ENCODE peak calls at places on chromosomes 12 and 14, in six cellular contexts. P is tibial artery, C is WTC11, J is activated B cell treated with CpG ODN at 0.5 μM for 24 hours, X is GM13977, Q is GM06990. Z is an unnamed sample.

GRCh38 chr12:121915841-121916321 is 2.5 kb upstream of the CFAP251 start:
- DNase-seq in P (no peak), C (no peak), Q (no peak), J (no peak), X (no peak), Z (no peak)

GRCh38 chr14:60753264-60754126 is 18.9 kb downstream of the MNAT1 start:
- DNase-seq in P (no peak), Q (peak; percentile 68), J (no peak), C (no peak), X (peak; percentile 81), Z (no peak)

GRCh38 chr12:81086342-81086741 is 8.5 kb downstream of the ACSS3 start:
- DNase-seq in P (no peak), C (no peak), J (no peak), X (no peak), Q (no peak), Z (no peak)

GRCh38 chr14:99521176-99522024 is 40.2 kb downstream of the CCNK start:
- DNase-seq in P (no peak), J (no peak), C (no peak), X (no peak), Q (no peak), Z (no peak)

GRCh38 chr14:54549862-54550261 is 17.1 kb upstream of the SAMD4A start:
- DNase-seq in P (no peak), C (no peak), Q (no peak), J (no peak), X (no peak), Z (no peak)

GRCh38 chr12:87960557-87960956 is 68.6 kb downstream of the C12orf50 start:
- DNase-seq in Q (no peak), J (no peak), P (no peak), X (no peak), C (no peak), Z (no peak)

GRCh38 chr12:93894391-93895095 is 217.4 kb downstream of the CRADD start:
- DNase-seq in P (peak; percentile 82), J (no peak), X (no peak), Q (no peak), C (no peak), Z (no peak)

GRCh38 chr12:121531356-121531750 is 49.5 kb downstream of the KDM2B start:
- DNase-seq in J (no peak), X (no peak), Q (no peak), C (no peak), P (no peak), Z (no peak)

GRCh38 chr12:19191563-19191962 is 62.0 kb downstream of the PLEKHA5 start:
- DNase-seq in Q (no peak), X (no peak), P (no peak), J (no peak), C (no peak), Z (no peak)

GRCh38 chr12:116639765-116640164 is 80.6 kb downstream of the MAP1LC3B2 start:
- DNase-seq in X (no peak), C (no peak), J (no peak), Q (no peak), P (no peak), Z (no peak)

GRCh38 chr12:116636636-116637519 is 77.7 kb downstream of the MAP1LC3B2 start:
- DNase-seq in X (no peak), J (no peak), Q (no peak), C (no peak), P (no peak), Z (no peak)

GRCh38 chr12:116638376-116638775 is 79.2 kb downstream of the MAP1LC3B2 start:
- DNase-seq in C (no peak), X (no peak), J (no peak), Q (no peak), P (no peak), Z (no peak)

GRCh38 chr12:116635487-116635886 is 76.3 kb downstream of the MAP1LC3B2 start:
- DNase-seq in P (no peak), X (peak; percentile 34), C (no peak), J (no peak), Q (peak; percentile 32), Z (no peak)

DNA sequence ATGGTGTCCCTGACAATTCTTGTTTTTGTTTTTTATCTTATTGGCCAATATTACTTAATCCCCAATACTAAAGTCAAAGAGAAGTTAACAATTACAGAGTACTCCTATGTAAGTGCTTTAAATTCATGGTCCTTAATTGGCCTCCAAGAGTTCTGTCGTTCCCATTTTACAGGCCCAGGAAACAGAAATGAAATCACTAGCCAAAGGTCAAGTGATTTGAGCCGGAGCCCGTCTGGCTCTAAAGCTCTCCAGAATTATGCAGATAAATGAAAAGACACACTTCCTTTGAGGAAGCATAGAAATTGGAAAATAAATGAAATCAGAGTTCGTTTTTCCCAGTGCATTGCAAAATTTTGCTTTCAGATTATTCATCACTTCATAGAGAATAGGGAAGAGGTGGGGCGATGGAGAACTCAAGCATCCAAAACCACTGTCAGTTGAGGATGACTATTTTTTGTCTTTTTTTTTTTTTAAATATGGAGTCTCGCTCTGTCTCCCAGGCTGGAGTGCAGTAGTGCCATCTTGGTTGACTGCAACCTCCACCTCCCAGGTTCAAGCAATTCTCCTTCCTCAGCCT is 78.5 kb downstream of the MAP1LC3B2 start:
- DNase-seq in Q (no peak), J (no peak), C (no peak), X (no peak), P (no peak), Z (no peak)
- TF ChIP-seq CTCF in Q (no peak), J (no peak), C (no peak), X (no peak), P (no peak), Z (no peak)

DNA sequence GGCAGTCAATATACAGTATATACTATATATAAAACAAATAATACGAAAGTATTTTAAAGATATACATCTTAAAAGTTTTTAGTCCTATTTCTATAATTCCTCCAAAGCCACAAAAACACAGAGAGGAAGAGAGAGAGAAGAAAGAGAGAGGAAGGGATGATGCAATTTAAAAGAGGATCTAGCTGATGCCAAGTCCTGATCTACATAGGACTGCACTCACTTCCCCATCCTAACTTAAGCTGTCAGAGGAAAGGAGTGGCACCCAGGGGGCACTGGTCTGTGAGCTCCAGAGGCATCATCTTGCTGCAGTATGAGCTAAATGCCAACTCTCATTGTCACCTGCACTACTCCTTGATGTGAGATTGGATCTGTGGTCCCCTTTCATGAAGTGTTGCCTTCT is 95.8 kb downstream of the C12orf42 start:
- DNase-seq in J (no peak), X (no peak), Q (no peak), C (no peak), P (no peak), Z (no peak)
- TF ChIP-seq CTCF in J (no peak), X (no peak), Q (no peak), C (no peak), P (no peak), Z (no peak)

DNA sequence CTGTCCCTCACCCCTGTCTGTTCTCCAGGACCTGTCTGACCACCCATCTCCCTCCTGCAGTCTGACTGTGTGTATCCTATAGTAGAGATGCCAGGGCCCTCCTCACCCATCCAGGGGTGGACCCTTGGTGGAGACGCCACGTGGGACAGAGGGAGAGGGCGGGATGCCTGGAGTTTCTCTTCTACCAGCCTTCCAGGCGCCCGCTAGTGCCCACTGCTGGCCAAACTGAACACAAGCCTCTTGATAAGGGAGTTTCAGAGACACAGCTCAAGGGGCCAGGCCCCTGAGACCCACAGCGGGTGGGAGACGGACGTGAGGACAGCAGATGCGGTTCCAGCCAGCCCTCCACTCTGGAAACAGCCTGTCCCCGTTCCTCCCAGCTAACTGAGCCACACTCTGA is 147.3 kb downstream of the RBM19 start:
- DNase-seq in J (no peak), Q (no peak), P (no peak), C (peak; percentile 82), X (no peak), Z (peak; percentile 16)
- TF ChIP-seq CTCF in J (no peak), Q (peak; percentile 26), P (no peak), C (peak; percentile 60), X (peak; percentile 21), Z (peak; percentile 66)

GRCh38 chr12:50313256-50313931 is 30.1 kb upstream of the LIMA1 start:
- DNase-seq in J (no peak), Q (no peak), P (no peak), C (no peak), X (no peak), Z (no peak)

GRCh38 chr12:50317198-50317597 is 33.9 kb upstream of the LIMA1 start:
- DNase-seq in X (no peak), P (no peak), C (no peak), J (no peak), Q (no peak), Z (no peak)

GRCh38 chr12:50309950-50310349 is 26.6 kb upstream of the LIMA1 start:
- DNase-seq in P (no peak), C (no peak), J (no peak), Q (no peak), X (no peak), Z (no peak)

GRCh38 chr12:50315803-50316202 is 32.5 kb upstream of the LIMA1 start:
- DNase-seq in P (no peak), C (no peak), Q (no peak), X (no peak), J (no peak), Z (no peak)

GRCh38 chr12:50314629-50315312 is 31.5 kb upstream of the LIMA1 start:
- DNase-seq in Q (peak; percentile 7), X (peak; percentile 62), J (no peak), P (no peak), C (peak; percentile 16), Z (no peak)
- TF ChIP-seq CTCF in Q (peak; percentile 58), X (peak; percentile 59), J (no peak), P (peak; percentile 50), C (peak; percentile 44), Z (peak; percentile 72)

GRCh38 chr12:53660064-53660463 is 15.8 kb downstream of the ATP5MC2 start:
- DNase-seq in P (peak; percentile 30), Q (no peak), J (no peak), C (no peak), X (no peak), Z (no peak)

GRCh38 chr12:53653595-53653994 is 22.3 kb downstream of the ATP5MC2 start:
- DNase-seq in P (no peak), C (no peak), X (no peak), Q (no peak), J (no peak), Z (no peak)

GRCh38 chr12:53659011-53659551 is 16.8 kb downstream of the ATP5MC2 start:
- DNase-seq in J (no peak), X (no peak), Q (no peak), P (peak; percentile 69), C (no peak), Z (peak; percentile 19)

GRCh38 chr12:53659609-53660008 is 16.3 kb downstream of the ATP5MC2 start:
- DNase-seq in J (no peak), C (no peak), Q (no peak), X (no peak), P (no peak), Z (no peak)

DNA sequence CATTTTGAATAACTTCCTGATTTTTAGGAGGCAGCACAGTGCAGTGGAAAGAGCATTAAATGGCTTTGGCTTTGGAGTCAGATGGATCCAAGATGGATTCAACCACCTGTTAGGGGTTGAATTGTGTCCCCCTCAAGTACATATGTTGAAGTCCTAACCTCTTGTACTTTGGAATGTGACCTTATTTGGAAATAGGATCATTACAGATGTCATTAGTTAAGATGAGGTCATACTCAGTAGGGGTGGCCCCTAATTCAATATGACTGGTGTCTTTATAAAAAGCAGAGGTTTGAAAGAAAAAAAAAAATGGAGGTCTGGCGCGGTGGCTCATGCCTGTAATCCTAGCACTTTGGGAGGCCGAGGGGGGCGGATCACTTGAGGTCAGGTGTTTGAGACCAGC is 18.8 kb downstream of the ATP5MC2 start:
- DNase-seq in J (no peak), X (no peak), Q (no peak), C (no peak), P (no peak), Z (no peak)
- TF ChIP-seq CTCF in J (no peak), X (no peak), Q (no peak), C (no peak), P (no peak), Z (no peak)